ENCODE peak calls at places on chromosomes 12 and 14, in six cellular contexts. D, V, Y, X, B and R are unnamed samples.

GRCh38 chr12:182381-182883 is 31.5 kb downstream of the SLC6A12 start:
- DNase-seq in X (no peak), B (no peak), Y (no peak), D (no peak), V (no peak), R (no peak)

GRCh38 chr14:85191986-85192385 is 338.0 kb upstream of the FLRT2 start:
- DNase-seq in B (no peak), Y (no peak), D (no peak), X (no peak), V (no peak), R (no peak)

GRCh38 chr14:100677152-100677924 is 49.4 kb upstream of the DLK1 start:
- DNase-seq in D (no peak), X (no peak), Y (no peak), V (no peak), B (peak; percentile 44), R (no peak)

GRCh38 chr12:95177201-95177768 is 40.0 kb downstream of the FGD6 start:
- DNase-seq in Y (no peak), D (no peak), V (no peak), X (no peak), B (no peak), R (no peak)

GRCh38 chr14:54207476-54207875 is 189.3 kb upstream of the CDKN3 start:
- DNase-seq in Y (no peak), V (no peak), B (no peak), D (no peak), X (no peak), R (no peak)

GRCh38 chr12:49023812-49024211 is 5.2 kb upstream of the PRKAG1 start:
- DNase-seq in B (no peak), Y (no peak), X (no peak), V (no peak), D (no peak), R (no peak)

GRCh38 chr12:88453323-88453722 is 126.9 kb downstream of the KITLG start:
- DNase-seq in Y (no peak), V (no peak), B (no peak), X (no peak), D (no peak), R (no peak)

GRCh38 chr12:101855364-101855884 is 22.0 kb upstream of the DRAM1 start:
- DNase-seq in X (no peak), Y (no peak), B (no peak), V (no peak), D (no peak), R (no peak)

GRCh38 chr12:10191865-10192264 is 13.0 kb downstream of the TMEM52B start:
- DNase-seq in V (no peak), B (no peak), X (no peak), Y (no peak), D (no peak), R (peak; percentile 78)

GRCh38 chr12:10194160-10194559 is 15.3 kb downstream of the TMEM52B start:
- DNase-seq in D (no peak), X (no peak), Y (no peak), V (no peak), B (no peak), R (no peak)

GRCh38 chr12:10190558-10191388 is 11.9 kb downstream of the TMEM52B start:
- DNase-seq in B (peak; percentile 37), V (peak; percentile 56), Y (peak; percentile 50), X (peak; percentile 44), D (peak; percentile 67), R (no peak)

GRCh38 chr12:10186299-10186698 is 7.5 kb downstream of the TMEM52B start:
- DNase-seq in D (peak; percentile 39), Y (no peak), X (no peak), V (peak; percentile 28), B (peak; percentile 31), R (no peak)

DNA sequence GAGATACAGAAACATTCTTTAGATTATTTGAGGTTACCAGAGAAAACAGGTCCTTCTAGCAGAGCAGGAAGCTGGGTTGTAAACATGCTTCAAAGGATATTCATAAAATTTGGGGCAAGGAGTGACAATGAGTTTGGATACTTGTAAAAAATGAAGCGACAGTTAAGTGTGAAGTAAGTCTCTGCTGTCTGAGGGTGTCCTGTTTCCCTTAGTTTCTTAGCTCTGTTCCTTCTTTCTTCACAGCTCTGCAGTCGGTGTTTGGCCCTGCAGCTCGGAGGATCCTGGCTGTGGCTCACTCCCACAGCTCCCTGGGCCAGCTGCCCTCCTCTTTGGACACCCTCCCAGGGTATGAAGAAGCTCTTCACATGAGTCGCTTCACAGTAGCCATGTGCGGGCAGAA is 10.8 kb downstream of the TMEM52B start:
- DNase-seq in V (no peak), B (no peak), Y (no peak), X (peak; percentile 37), D (no peak), R (peak; percentile 32)
- TF ChIP-seq POLR2AphosphoS5 in V (no peak), B (no peak), Y (no peak), X (peak; percentile 16), D (no peak), R (no peak)

GRCh38 chr14:86897224-86897623 is 1095.8 kb downstream of the GALC start:
- DNase-seq in Y (no peak), X (no peak), V (no peak), D (no peak), B (no peak), R (no peak)
- TF ChIP-seq POLR2AphosphoS5 in Y (no peak), X (no peak), V (no peak), D (no peak), B (no peak), R (no peak)

DNA sequence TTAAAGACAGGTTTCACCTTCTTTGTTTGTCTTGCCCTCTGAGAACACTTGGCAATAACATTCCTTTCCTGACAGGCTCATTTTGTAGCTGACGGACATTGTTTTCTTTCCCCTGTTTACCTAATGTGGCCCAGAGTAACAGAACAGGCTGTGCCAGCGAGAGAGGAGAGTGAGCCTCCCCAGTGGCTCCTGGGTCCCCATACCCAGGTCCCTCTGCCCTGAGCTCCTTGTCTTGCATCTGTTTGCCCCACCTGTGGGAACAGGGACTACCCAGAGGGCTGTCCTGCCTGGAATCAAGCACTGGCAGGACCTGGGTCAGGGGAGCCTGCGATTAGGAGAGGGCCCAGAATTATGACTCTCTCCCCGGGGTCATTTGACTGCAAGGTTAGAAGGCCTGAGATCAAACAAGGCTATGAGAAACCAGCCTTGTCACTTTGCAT is 222.9 kb downstream of the ZFP36L1 start:
- DNase-seq in Y (no peak), V (peak; percentile 73), D (no peak), X (peak; percentile 73), B (no peak), R (peak; percentile 43)
- TF ChIP-seq POLR2AphosphoS5 in Y (no peak), V (no peak), D (no peak), X (peak; percentile 92), B (no peak), R (no peak)

GRCh38 chr14:69156224-69156623 is 3.3 kb upstream of the DCAF5 start:
- DNase-seq in Y (no peak), D (no peak), B (no peak), V (no peak), X (no peak), R (no peak)

GRCh38 chr14:69161590-69161989 is 8.7 kb upstream of the DCAF5 start:
- DNase-seq in V (no peak), X (no peak), Y (no peak), D (no peak), B (no peak), R (no peak)
- TF ChIP-seq POLR2AphosphoS5 in V (no peak), X (no peak), Y (no peak), D (no peak), B (no peak), R (no peak)